ENCODE peak calls at places on chromosomes 5 and 9, in five cellular contexts. X is posterior vena cava, B is fibroblast of lung, T is fibroblast of the aortic adventitia, V is mesenchymal stem cell. E is an unnamed sample.

GRCh38 chr5:10707198-10708187 is 53.5 kb downstream of the DAP start:
- DNase-seq in X (no peak), B (no peak), T (peak), V (no peak), E (no peak)

GRCh38 chr5:34495178-34495577 is 160.9 kb upstream of the RAI14 start:
- DNase-seq in X (no peak), B (no peak), T (no peak), V (no peak), E (no peak)

GRCh38 chr5:112776301-112776856 is 38.7 kb downstream of the APC start:
- DNase-seq in X (no peak), B (peak), T (peak), V (peak), E (no peak)

GRCh38 chr5:179280095-179280490 is 65.2 kb downstream of the ADAMTS2 start:
- DNase-seq in X (peak), B (no peak), T (no peak), V (no peak), E (peak)

GRCh38 chr9:134187110-134187531 is 22.8 kb upstream of the RNU6ATAC start:
- DNase-seq in X (peak), B (no peak), T (no peak), V (no peak), E (peak)

GRCh38 chr5:77168187-77168883 is 42.1 kb upstream of the PDE8B start:
- DNase-seq in X (peak), B (peak), T (no peak), V (no peak), E (no peak)

GRCh38 chr5:61409568-61409967 is 77.5 kb downstream of the ZSWIM6 start:
- DNase-seq in X (no peak), B (peak), T (peak), V (peak), E (no peak)

GRCh38 chr9:131609116-131609830 is 64.0 kb downstream of the PRRT1B start:
- DNase-seq in X (no peak), B (peak), T (peak), V (peak), E (no peak)

GRCh38 chr5:37370550-37370863 is 399 bp downstream of the NUP155 start:
- DNase-seq in X (no peak), B (no peak), T (no peak), V (no peak), E (no peak)

GRCh38 chr5:113487779-113488644 is at the start of gene MCC:
- DNase-seq in X (peak), B (peak), T (peak), V (peak), E (peak)

GRCh38 chr5:31496891-31497290 is 35.0 kb downstream of the DROSHA start:
- DNase-seq in X (no peak), B (no peak), T (no peak), V (no peak), E (no peak)

GRCh38 chr9:130239741-130240241 is 25.8 kb upstream of the HMCN2 start:
- DNase-seq in X (peak), B (peak), T (no peak), V (no peak), E (no peak)

GRCh38 chr9:95003694-95004451 is 277.4 kb downstream of the AOPEP start:
- DNase-seq in X (peak), B (peak), T (peak), V (peak), E (peak)

GRCh38 chr9:106587021-106587420 is 275.9 kb upstream of the ZNF462 start:
- DNase-seq in X (no peak), B (no peak), T (no peak), V (peak), E (no peak)

GRCh38 chr9:127923771-127924170 is 6.8 kb downstream of the PIP5KL1 start:
- DNase-seq in X (no peak), B (peak), T (peak), V (peak), E (no peak)

GRCh38 chr9:69193685-69194032 is 19.6 kb downstream of the TJP2 start:
- DNase-seq in X (no peak), B (no peak), T (no peak), V (no peak), E (no peak)

GRCh38 chr5:137470111-137470920 is 28.8 kb downstream of the SPOCK1 start:
- DNase-seq in X (peak), B (peak), T (peak), V (no peak), E (no peak)

GRCh38 chr5:143402464-143403356 is 776 bp downstream of the NR3C1 start:
- DNase-seq in X (peak), B (peak), T (peak), V (peak), E (peak)

GRCh38 chr9:13278023-13278367 is 1.5 kb downstream of the MPDZ start:
- DNase-seq in X (no peak), B (peak), T (peak), V (peak), E (no peak)

GRCh38 chr9:135907446-135908333 is at the start of gene CAMSAP1:
- DNase-seq in X (peak), B (peak), T (peak), V (peak), E (peak)

GRCh38 chr9:82108881-82109280 is 120.3 kb downstream of the SPATA31D1 start:
- DNase-seq in X (no peak), B (no peak), T (no peak), V (no peak), E (no peak)

GRCh38 chr9:13278368-13279246 is 885 bp downstream of the MPDZ start:
- DNase-seq in X (peak), B (peak), T (peak), V (peak), E (peak)

GRCh38 chr9:131382850-131383729 is 10.8 kb upstream of the PRRC2B start:
- DNase-seq in X (no peak), B (peak), T (peak), V (peak), E (no peak)

GRCh38 chr9:123590499-123590898 is 234.5 kb downstream of the CRB2 start:
- DNase-seq in X (no peak), B (no peak), T (no peak), V (no peak), E (no peak)

E was measured in glutamatergic neuron.